ENCODE peak calls at places on chromosomes 6 and 20, in four cellular contexts. S is CD4-positive, alpha-beta T cell; K is suprapubic skin; N is HepG2. Q is an unnamed sample.

GRCh38 chr20:3229158-3229557 is 9.8 kb downstream of the SLC4A11 start:
- DNase-seq in S (no peak), K (no peak), N (no peak), Q (no peak)

GRCh38 chr6:16420715-16421461 is 182.5 kb downstream of the GMPR start:
- DNase-seq in S (no peak), K (no peak), N (no peak), Q (no peak)

GRCh38 chr20:36468149-36469000 is 72.9 kb upstream of the MYL9 start:
- DNase-seq in S (no peak), K (no peak), N (peak), Q (no peak)

GRCh38 chr6:147530132-147531060 is 21.9 kb downstream of the SAMD5 start:
- DNase-seq in S (no peak), K (no peak), N (no peak), Q (no peak)

GRCh38 chr6:14784596-14785360 is 461.1 kb upstream of the JARID2 start:
- DNase-seq in S (peak), K (no peak), N (no peak), Q (no peak)

GRCh38 chr6:108164815-108165706 is 761 bp upstream of the NR2E1 start:
- DNase-seq in S (no peak), K (no peak), N (no peak), Q (no peak)

GRCh38 chr6:150343434-150343833 is 25.4 kb upstream of the IYD start:
- DNase-seq in S (no peak), K (no peak), N (no peak), Q (no peak)

GRCh38 chr6:6994796-6995195 is 113.0 kb upstream of the RREB1 start:
- DNase-seq in S (no peak), K (no peak), N (no peak), Q (no peak)

GRCh38 chr6:27582928-27583725 is 110.2 kb upstream of the ZNF184 start:
- DNase-seq in S (no peak), K (no peak), N (peak), Q (no peak)

GRCh38 chr6:80254716-80255115 is 148.2 kb downstream of the BCKDHB start:
- DNase-seq in S (no peak), K (no peak), N (peak), Q (no peak)

GRCh38 chr6:30325150-30325872 is 1.4 kb upstream of the TRIM39 start:
- DNase-seq in S (peak), K (no peak), N (peak), Q (no peak)

GRCh38 chr6:63675138-63675537 is 39.5 kb downstream of the PHF3 start:
- DNase-seq in S (no peak), K (no peak), N (no peak), Q (no peak)

GRCh38 chr6:81787313-81788068 is 35.0 kb upstream of the TENT5A start:
- DNase-seq in S (no peak), K (no peak), N (peak), Q (no peak)

GRCh38 chr20:5180421-5180820 is 53.6 kb downstream of the CDS2 start:
- DNase-seq in S (no peak), K (no peak), N (no peak), Q (no peak)

GRCh38 chr20:5181492-5181891 is 54.7 kb downstream of the CDS2 start:
- DNase-seq in S (no peak), K (no peak), N (no peak), Q (no peak)

GRCh38 chr20:5181955-5182354 is 55.1 kb downstream of the CDS2 start:
- DNase-seq in S (no peak), K (no peak), N (no peak), Q (no peak)

GRCh38 chr20:5182615-5183254 is 55.9 kb downstream of the CDS2 start:
- DNase-seq in S (no peak), K (no peak), N (no peak), Q (no peak)

GRCh38 chr20:5180933-5181332 is 54.1 kb downstream of the CDS2 start:
- DNase-seq in S (no peak), K (no peak), N (no peak), Q (no peak)
- TF ChIP-seq CTCF in S (no peak), K (no peak), N (no peak), Q (no peak)

DNA sequence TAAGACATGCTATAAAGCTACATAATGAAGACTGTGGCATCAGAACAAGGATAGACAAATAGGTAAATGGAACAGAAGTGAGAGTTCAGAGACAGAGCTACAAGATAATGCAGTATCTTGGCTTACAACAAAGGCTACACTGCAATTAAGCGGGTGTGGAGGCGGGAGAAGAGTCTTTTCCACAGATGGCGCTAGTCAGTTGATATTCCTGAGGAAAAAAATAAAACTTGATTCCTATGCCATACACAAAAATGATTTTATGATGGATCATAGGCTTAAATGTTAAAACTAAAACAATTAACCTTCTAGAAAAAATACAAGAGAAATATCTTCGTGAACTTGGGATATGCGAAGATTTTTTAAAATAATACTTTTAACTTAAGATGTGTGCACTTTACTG is 31.0 kb downstream of the RIN2 start:
- DNase-seq in S (no peak), K (no peak), N (no peak), Q (no peak)
- TF ChIP-seq CTCF in S (no peak), K (no peak), N (no peak), Q (no peak)

DNA sequence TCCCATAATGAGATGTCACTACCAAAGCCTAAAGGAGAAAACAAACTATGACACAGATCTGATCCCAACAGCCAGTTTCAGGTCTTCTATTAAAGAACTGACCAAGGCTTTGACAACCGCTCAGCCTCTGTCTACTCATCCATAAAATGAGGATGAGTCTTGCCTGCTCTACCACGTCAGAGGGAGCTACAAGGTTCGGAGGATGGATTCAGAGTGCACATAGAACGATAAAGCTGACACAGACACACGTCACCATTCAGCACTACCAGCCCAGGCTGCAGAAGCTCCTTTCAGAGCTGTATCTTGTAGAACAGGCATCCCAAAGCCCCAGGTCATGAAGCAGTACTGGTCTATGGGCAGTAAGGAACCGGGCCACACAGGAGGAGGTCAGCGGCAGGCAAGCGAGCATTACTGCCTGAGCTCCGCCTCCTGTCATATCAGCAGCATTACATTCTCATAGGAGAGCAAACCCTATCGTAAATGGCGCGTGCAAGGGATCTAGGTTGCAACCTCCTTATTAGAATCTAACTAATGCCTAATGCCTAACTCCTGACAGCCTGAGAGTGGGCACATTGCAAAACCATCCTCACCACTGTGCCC is 25.1 kb downstream of the KIF16B start:
- DNase-seq in S (no peak), K (no peak), N (no peak), Q (no peak)
- TF ChIP-seq CTCF in S (no peak), K (no peak), N (no peak), Q (no peak)

GRCh38 chr6:44593539-44593944 is 206.0 kb downstream of the CDC5L start:
- DNase-seq in S (peak), K (no peak), N (peak), Q (peak)
- TF ChIP-seq CTCF in S (peak), K (no peak), N (peak), Q (peak)

GRCh38 chr6:116475151-116475550 is 14.0 kb downstream of the CALHM6 start:
- DNase-seq in S (no peak), K (no peak), N (no peak), Q (no peak)

GRCh38 chr6:116476021-116476678 is 15.0 kb downstream of the CALHM6 start:
- DNase-seq in S (no peak), K (no peak), N (peak), Q (no peak)

GRCh38 chr6:116468293-116468692 is 7.1 kb downstream of the CALHM6 start:
- DNase-seq in S (no peak), K (no peak), N (no peak), Q (no peak)

GRCh38 chr6:116467514-116467913 is 6.3 kb downstream of the CALHM6 start:
- DNase-seq in S (no peak), K (no peak), N (no peak), Q (no peak)

GRCh38 chr6:116472710-116473109 is 11.5 kb downstream of the CALHM6 start:
- DNase-seq in S (no peak), K (no peak), N (no peak), Q (no peak)
- TF ChIP-seq CTCF in S (no peak), K (no peak), N (no peak), Q (no peak)

GRCh38 chr6:5337573-5337972 is 76.3 kb downstream of the FARS2 start:
- DNase-seq in S (no peak), K (no peak), N (no peak), Q (no peak)
- TF ChIP-seq CTCF in S (no peak), K (no peak), N (no peak), Q (no peak)

DNA sequence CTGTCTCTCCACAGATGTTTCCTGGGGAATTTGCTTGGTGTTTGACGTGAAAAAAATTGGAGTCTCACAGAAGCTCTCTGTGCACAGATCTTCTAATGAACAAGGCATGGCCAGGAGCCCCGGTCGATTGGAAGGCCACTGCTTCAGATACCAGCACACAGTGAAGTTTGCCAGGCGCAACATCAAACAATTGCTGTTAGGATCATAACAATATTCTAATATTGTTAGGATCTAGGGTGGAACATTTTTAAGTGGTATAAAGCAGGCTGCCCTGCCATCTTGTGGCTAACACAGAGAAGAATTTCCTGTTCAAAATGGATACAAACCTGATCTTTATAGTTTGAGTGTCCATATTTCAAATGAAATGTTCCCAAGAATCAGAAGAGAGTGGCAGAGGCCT is 64.1 kb downstream of the C6orf118 start:
- DNase-seq in S (no peak), K (no peak), N (no peak), Q (no peak)
- TF ChIP-seq CTCF in S (no peak), K (no peak), N (peak), Q (peak)

GRCh38 chr6:166544294-166544605 is 42.2 kb downstream of the RAMACL start:
- DNase-seq in S (no peak), K (no peak), N (no peak), Q (no peak)

GRCh38 chr6:166542580-166542912 is 43.9 kb downstream of the RAMACL start:
- DNase-seq in S (no peak), K (no peak), N (no peak), Q (no peak)

GRCh38 chr6:166543603-166544293 is 42.7 kb downstream of the RAMACL start:
- DNase-seq in S (no peak), K (no peak), N (no peak), Q (no peak)

GRCh38 chr6:166546653-166547052 is 39.8 kb downstream of the RAMACL start:
- DNase-seq in S (no peak), K (no peak), N (no peak), Q (no peak)

DNA sequence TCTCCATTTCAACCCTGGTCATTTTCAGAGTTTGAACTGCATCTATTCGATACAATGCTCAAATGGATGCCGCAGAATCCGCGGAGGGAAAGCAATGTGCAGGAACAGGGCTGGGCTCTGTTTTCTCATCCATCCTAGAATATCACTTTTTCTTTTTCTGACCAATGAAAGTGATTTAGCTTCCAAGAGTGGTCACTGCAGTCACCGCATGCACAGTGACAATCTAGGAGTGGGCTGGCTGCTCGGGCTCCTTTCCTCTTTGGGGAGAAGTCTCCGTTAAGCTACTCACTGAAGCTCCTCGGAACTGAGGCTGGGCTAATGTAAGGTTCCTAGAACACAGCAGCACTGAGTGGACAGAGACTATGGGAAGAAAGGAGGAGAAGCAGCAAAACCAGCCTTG is 41.3 kb downstream of the RAMACL start:
- DNase-seq in S (no peak), K (no peak), N (no peak), Q (no peak)
- TF ChIP-seq CTCF in S (no peak), K (no peak), N (no peak), Q (no peak)

GRCh38 chr6:68915591-68915990 is 280.5 kb downstream of the ADGRB3 start:
- DNase-seq in S (no peak), K (no peak), N (no peak), Q (no peak)
- TF ChIP-seq CTCF in S (no peak), K (no peak), N (no peak), Q (no peak)

GRCh38 chr6:3885262-3886036 is 36.3 kb downstream of the FAM50B start:
- DNase-seq in S (no peak), K (no peak), N (peak), Q (no peak)
- TF ChIP-seq CTCF in S (no peak), K (no peak), N (peak), Q (no peak)